ENCODE peak calls at places on chromosomes 2 and 18, in five cellular contexts. One of them, this sample, is unnamed. For H3K27me3 and H3K4me1, the result is how much of the 10 kb centered on the place peaks cover.

GRCh38 chr2:225041210-225041870 is 928 bp downstream of the DOCK10 start:
- DNase-seq in suprapubic skin: no peak
- DNase-seq in tibial artery: peak
- DNase-seq in vagina: no peak
- DNase-seq in upper lobe of left lung: peak
- DNase-seq in this sample: no peak

GRCh38 chr2:63755980-63756379 is 85.7 kb upstream of the UGP2 start:
- DNase-seq in suprapubic skin: no peak
- DNase-seq in vagina: no peak
- DNase-seq in tibial artery: no peak
- DNase-seq in upper lobe of left lung: no peak
- DNase-seq in this sample: no peak

GRCh38 chr2:23988371-23988770 is 21.5 kb upstream of the MFSD2B start:
- DNase-seq in tibial artery: no peak
- DNase-seq in suprapubic skin: no peak
- DNase-seq in upper lobe of left lung: no peak
- DNase-seq in vagina: no peak
- DNase-seq in this sample: peak

GRCh38 chr2:191835539-191836350 is 11.1 kb downstream of the CAVIN2 start:
- DNase-seq in suprapubic skin: no peak
- DNase-seq in vagina: no peak
- DNase-seq in tibial artery: no peak
- DNase-seq in upper lobe of left lung: no peak
- DNase-seq in this sample: no peak

GRCh38 chr18:70195852-70196434 is 9.5 kb downstream of the RTTN start:
- DNase-seq in vagina: no peak
- DNase-seq in tibial artery: no peak
- DNase-seq in suprapubic skin: no peak
- DNase-seq in upper lobe of left lung: no peak
- DNase-seq in this sample: peak

GRCh38 chr2:131132729-131133128 is 27.6 kb downstream of the PLEKHB2 start:
- DNase-seq in suprapubic skin: no peak
- DNase-seq in vagina: no peak
- DNase-seq in upper lobe of left lung: no peak
- DNase-seq in tibial artery: no peak
- DNase-seq in this sample: no peak

GRCh38 chr2:236162031-236162803 is 6.0 kb downstream of the GBX2 start:
- DNase-seq in tibial artery: no peak
- DNase-seq in upper lobe of left lung: no peak
- DNase-seq in suprapubic skin: no peak
- DNase-seq in vagina: no peak
- DNase-seq in this sample: no peak

GRCh38 chr2:202436631-202437030 is 60.5 kb downstream of the BMPR2 start:
- DNase-seq in vagina: no peak
- DNase-seq in suprapubic skin: no peak
- DNase-seq in upper lobe of left lung: no peak
- DNase-seq in tibial artery: no peak
- DNase-seq in this sample: no peak

GRCh38 chr2:156666130-156666785 is 230.1 kb downstream of the GPD2 start:
- DNase-seq in tibial artery: no peak
- DNase-seq in upper lobe of left lung: no peak
- DNase-seq in vagina: no peak
- DNase-seq in suprapubic skin: no peak
- DNase-seq in this sample: no peak

GRCh38 chr2:62495777-62496176 is 10.2 kb downstream of the TMEM17 start:
- DNase-seq in tibial artery: no peak
- DNase-seq in vagina: no peak
- DNase-seq in suprapubic skin: no peak
- DNase-seq in upper lobe of left lung: no peak
- DNase-seq in this sample: no peak

GRCh38 chr2:157843935-157844334 is 32.2 kb downstream of the ACVR1 start:
- DNase-seq in tibial artery: no peak
- DNase-seq in vagina: no peak
- DNase-seq in upper lobe of left lung: no peak
- DNase-seq in suprapubic skin: no peak
- DNase-seq in this sample: no peak

GRCh38 chr2:98839292-98839691 is 96.7 kb downstream of the CRACDL start:
- DNase-seq in suprapubic skin: no peak
- DNase-seq in vagina: no peak
- DNase-seq in tibial artery: no peak
- DNase-seq in upper lobe of left lung: no peak
- DNase-seq in this sample: no peak

GRCh38 chr2:148756292-148756975 is 111.9 kb downstream of the EPC2 start:
- DNase-seq in vagina: no peak
- DNase-seq in upper lobe of left lung: no peak
- DNase-seq in suprapubic skin: no peak
- DNase-seq in tibial artery: no peak
- DNase-seq in this sample: no peak

GRCh38 chr2:46001741-46002506 is 295.3 kb upstream of the EPAS1 start:
- DNase-seq in suprapubic skin: no peak
- DNase-seq in upper lobe of left lung: no peak
- DNase-seq in vagina: no peak
- DNase-seq in tibial artery: no peak
- DNase-seq in this sample: no peak

GRCh38 chr2:7026740-7027139 is 109.5 kb downstream of the RNF144A start:
- DNase-seq in vagina: no peak
- DNase-seq in tibial artery: no peak
- DNase-seq in upper lobe of left lung: no peak
- DNase-seq in suprapubic skin: no peak
- DNase-seq in this sample: no peak

GRCh38 chr2:190763100-190763499 is 114.2 kb downstream of the NAB1 start:
- DNase-seq in tibial artery: no peak
- DNase-seq in upper lobe of left lung: no peak
- DNase-seq in vagina: no peak
- DNase-seq in suprapubic skin: no peak
- DNase-seq in this sample: no peak

GRCh38 chr2:160221391-160222276 is 21.6 kb upstream of the ITGB6 start:
- DNase-seq in upper lobe of left lung: peak
- DNase-seq in vagina: no peak
- DNase-seq in tibial artery: no peak
- DNase-seq in suprapubic skin: no peak
- DNase-seq in this sample: no peak

GRCh38 chr2:114797942-114798341 is 355.5 kb downstream of the DPP10 start:
- DNase-seq in upper lobe of left lung: no peak
- DNase-seq in suprapubic skin: no peak
- DNase-seq in vagina: no peak
- DNase-seq in tibial artery: no peak
- DNase-seq in this sample: no peak

GRCh38 chr2:151808258-151809072 is 19.8 kb downstream of the ARL5A start:
- DNase-seq in vagina: no peak
- DNase-seq in upper lobe of left lung: no peak
- DNase-seq in tibial artery: no peak
- DNase-seq in suprapubic skin: no peak
- DNase-seq in this sample: peak

GRCh38 chr2:164306872-164307271 is 314.4 kb downstream of the GRB14 start:
- DNase-seq in vagina: no peak
- DNase-seq in upper lobe of left lung: no peak
- DNase-seq in suprapubic skin: no peak
- DNase-seq in tibial artery: no peak
- DNase-seq in this sample: no peak

GRCh38 chr2:169803480-169803879 is 4.8 kb downstream of the SSB start:
- DNase-seq in suprapubic skin: no peak
- DNase-seq in upper lobe of left lung: no peak
- DNase-seq in vagina: no peak
- DNase-seq in tibial artery: no peak
- DNase-seq in this sample: no peak

GRCh38 chr18:57984490-57985109 is 59.4 kb upstream of the NEDD4L start:
- DNase-seq in upper lobe of left lung: no peak
- DNase-seq in vagina: no peak
- DNase-seq in tibial artery: no peak
- DNase-seq in suprapubic skin: no peak
- DNase-seq in this sample: peak

GRCh38 chr18:10687161-10687925 is 161.5 kb downstream of the NAPG start:
- DNase-seq in suprapubic skin: no peak
- DNase-seq in vagina: no peak
- DNase-seq in tibial artery: no peak
- DNase-seq in upper lobe of left lung: no peak
- DNase-seq in this sample: no peak

GRCh38 chr18:10685484-10685883 is 159.7 kb downstream of the NAPG start:
- DNase-seq in vagina: no peak
- DNase-seq in suprapubic skin: no peak
- DNase-seq in tibial artery: no peak
- DNase-seq in upper lobe of left lung: no peak
- DNase-seq in this sample: no peak

GRCh38 chr18:10681581-10682367 is 155.9 kb downstream of the NAPG start:
- DNase-seq in upper lobe of left lung: no peak
- DNase-seq in vagina: no peak
- DNase-seq in tibial artery: no peak
- DNase-seq in suprapubic skin: no peak
- DNase-seq in this sample: no peak

DNA sequence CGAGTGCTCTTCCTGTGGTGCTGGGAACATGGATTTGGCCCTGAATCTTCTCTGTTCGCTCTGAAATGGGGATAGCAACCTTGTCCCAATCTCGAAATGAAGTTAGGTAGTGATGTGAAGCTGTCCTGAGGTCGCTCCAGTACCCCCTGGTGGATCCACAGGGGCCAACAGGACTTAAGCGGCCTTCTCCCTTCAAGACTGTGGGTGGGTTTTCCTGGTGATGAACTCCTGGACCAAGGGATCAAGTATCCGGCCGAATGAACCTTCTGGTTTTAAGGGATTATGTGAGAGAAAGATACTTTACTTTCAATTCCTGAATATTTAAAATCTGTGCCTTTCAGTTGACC is 156.5 kb downstream of the NAPG start:
- DNase-seq in vagina: no peak
- DNase-seq in suprapubic skin: no peak
- DNase-seq in tibial artery: no peak
- DNase-seq in upper lobe of left lung: no peak
- DNase-seq in this sample: no peak
- H3K27me3 ChIP-seq in vagina: under half
- H3K27me3 ChIP-seq in suprapubic skin: under half
- H3K27me3 ChIP-seq in tibial artery: under half
- H3K27me3 ChIP-seq in upper lobe of left lung: under half
- H3K27me3 ChIP-seq in this sample: under half

DNA sequence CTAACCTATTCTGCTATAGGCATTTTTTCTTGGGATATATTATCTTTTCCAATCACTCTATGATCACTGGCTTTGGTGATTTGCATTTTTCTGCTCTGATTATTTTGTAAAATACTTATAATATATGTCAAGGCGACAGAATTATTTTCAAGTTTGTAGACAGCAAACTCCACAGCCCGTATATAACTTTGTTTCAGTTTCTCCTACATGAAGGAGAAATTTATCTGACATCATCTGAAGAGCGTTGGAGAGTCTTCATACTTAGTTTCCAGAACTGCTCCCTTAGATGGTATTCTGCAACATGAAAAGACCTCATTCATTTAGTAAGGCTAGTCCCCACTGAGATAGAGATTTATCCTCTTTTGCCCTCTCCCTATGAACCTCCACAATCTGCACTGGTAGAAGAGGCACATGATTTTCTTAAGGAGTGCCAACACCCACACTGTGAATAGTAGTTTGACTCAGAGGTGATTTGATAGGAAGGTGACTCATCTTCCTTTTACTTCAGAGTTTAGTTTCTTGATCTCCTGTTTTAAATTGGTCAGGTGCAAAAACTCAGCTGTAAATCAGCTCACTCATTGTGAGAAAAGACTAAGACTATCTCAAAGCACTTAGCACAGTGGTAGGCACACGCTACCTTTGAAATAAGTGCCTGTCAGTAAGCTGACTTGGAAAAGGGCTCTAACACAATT is 1848.6 kb upstream of the CELF4 start:
- DNase-seq in vagina: no peak
- DNase-seq in tibial artery: no peak
- DNase-seq in suprapubic skin: no peak
- DNase-seq in upper lobe of left lung: no peak
- DNase-seq in this sample: no peak
- H3K27ac ChIP-seq in vagina: no peak
- H3K27ac ChIP-seq in tibial artery: no peak
- H3K27ac ChIP-seq in suprapubic skin: no peak
- H3K27ac ChIP-seq in upper lobe of left lung: no peak
- H3K27ac ChIP-seq in this sample: no peak

GRCh38 chr2:231671617-231672350 is 36.5 kb upstream of the PTMA start:
- DNase-seq in vagina: no peak
- DNase-seq in upper lobe of left lung: peak
- DNase-seq in suprapubic skin: no peak
- DNase-seq in tibial artery: no peak
- DNase-seq in this sample: peak
- H3K4me1 ChIP-seq in vagina: half or more
- H3K4me1 ChIP-seq in upper lobe of left lung: half or more
- H3K4me1 ChIP-seq in suprapubic skin: half or more
- H3K4me1 ChIP-seq in tibial artery: under half
- H3K4me1 ChIP-seq in this sample: half or more

GRCh38 chr2:38565333-38565732 is 37.4 kb downstream of the HNRNPLL start:
- DNase-seq in suprapubic skin: no peak
- DNase-seq in vagina: no peak
- DNase-seq in tibial artery: no peak
- DNase-seq in upper lobe of left lung: no peak
- DNase-seq in this sample: no peak

GRCh38 chr2:38568724-38569478 is 33.8 kb downstream of the HNRNPLL start:
- DNase-seq in upper lobe of left lung: no peak
- DNase-seq in tibial artery: no peak
- DNase-seq in vagina: no peak
- DNase-seq in suprapubic skin: no peak
- DNase-seq in this sample: no peak

GRCh38 chr2:38574278-38574677 is 28.4 kb downstream of the HNRNPLL start:
- DNase-seq in vagina: no peak
- DNase-seq in upper lobe of left lung: no peak
- DNase-seq in tibial artery: no peak
- DNase-seq in suprapubic skin: no peak
- DNase-seq in this sample: no peak

GRCh38 chr2:38572167-38572566 is 30.6 kb downstream of the HNRNPLL start:
- DNase-seq in upper lobe of left lung: peak
- DNase-seq in suprapubic skin: no peak
- DNase-seq in vagina: no peak
- DNase-seq in tibial artery: no peak
- DNase-seq in this sample: no peak

GRCh38 chr2:38571186-38571585 is 31.5 kb downstream of the HNRNPLL start:
- DNase-seq in tibial artery: no peak
- DNase-seq in vagina: no peak
- DNase-seq in upper lobe of left lung: no peak
- DNase-seq in suprapubic skin: no peak
- DNase-seq in this sample: no peak
- H3K27me3 ChIP-seq in tibial artery: under half
- H3K27me3 ChIP-seq in vagina: under half
- H3K27me3 ChIP-seq in upper lobe of left lung: under half
- H3K27me3 ChIP-seq in suprapubic skin: under half
- H3K27me3 ChIP-seq in this sample: under half

DNA sequence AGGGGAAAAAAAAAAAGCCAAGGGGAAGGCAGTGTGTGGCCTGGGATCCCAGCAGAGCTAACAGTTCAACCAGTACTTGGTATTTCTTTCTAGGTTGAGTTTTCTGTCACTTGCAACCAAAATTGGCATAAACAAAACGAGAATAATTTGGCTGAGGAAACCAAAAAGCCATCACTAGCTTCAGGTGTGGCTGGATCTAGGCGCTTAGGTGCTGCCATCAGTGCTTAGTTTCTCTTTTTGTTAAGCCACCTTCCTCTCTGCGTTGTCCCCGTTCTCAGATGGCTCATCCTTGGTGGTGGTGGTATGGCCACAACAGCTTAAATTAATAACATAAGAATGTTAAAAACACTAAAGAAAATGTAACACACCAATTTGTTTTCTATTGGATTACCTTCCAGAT is 2.4 kb downstream of the EFHD1 start:
- DNase-seq in upper lobe of left lung: no peak
- DNase-seq in vagina: no peak
- DNase-seq in suprapubic skin: no peak
- DNase-seq in tibial artery: no peak
- DNase-seq in this sample: no peak
- H3K27ac ChIP-seq in upper lobe of left lung: no peak
- H3K27ac ChIP-seq in vagina: no peak
- H3K27ac ChIP-seq in suprapubic skin: no peak
- H3K27ac ChIP-seq in tibial artery: peak
- H3K27ac ChIP-seq in this sample: no peak

This sample was measured in Karpas-422.